ENCODE peak calls at places on chromosomes 5 and 9, in five cellular contexts. One of them, this sample, is unnamed.

GRCh38 chr5:139847091-139847490 is 51.5 kb downstream of the PSD2 start:
- DNase-seq in DMS 273 treated with DMSO at 0.1 percent for 48 hours: no peak
- DNase-seq in glutamatergic neuron: no peak
- DNase-seq in activated T-helper 1 cell treated with anti-CD3 and anti-CD28 coated beads, Interleukin-12 subunit alpha, Interleukin-12 subunit beta, Interleukin-2, Interleukin-4 antibody, amounts not matched to agents 30 ng/mL and 10 ng/mL and 1 ng/mL, durations not matched to agents 14 hours and 24 hours and 36 hours: no peak
- DNase-seq in ovary: peak; percentile 18
- DNase-seq in this sample: no peak

GRCh38 chr5:154473581-154474266 is 4.3 kb downstream of the HAND1 start:
- DNase-seq in DMS 273 treated with DMSO at 0.1 percent for 48 hours: no peak
- DNase-seq in activated T-helper 1 cell treated with anti-CD3 and anti-CD28 coated beads, Interleukin-12 subunit alpha, Interleukin-12 subunit beta, Interleukin-2, Interleukin-4 antibody, amounts not matched to agents 30 ng/mL and 10 ng/mL and 1 ng/mL, durations not matched to agents 14 hours and 24 hours and 36 hours: no peak
- DNase-seq in ovary: no peak
- DNase-seq in glutamatergic neuron: no peak
- DNase-seq in this sample: no peak

GRCh38 chr5:119397518-119398380 is 41.9 kb downstream of the TNFAIP8 start:
- DNase-seq in ovary: no peak
- DNase-seq in DMS 273 treated with DMSO at 0.1 percent for 48 hours: peak; percentile 29
- DNase-seq in glutamatergic neuron: no peak
- DNase-seq in activated T-helper 1 cell treated with anti-CD3 and anti-CD28 coated beads, Interleukin-12 subunit alpha, Interleukin-12 subunit beta, Interleukin-2, Interleukin-4 antibody, amounts not matched to agents 30 ng/mL and 10 ng/mL and 1 ng/mL, durations not matched to agents 14 hours and 24 hours and 36 hours: no peak
- DNase-seq in this sample: no peak

GRCh38 chr5:90585337-90585986 is 26.9 kb downstream of the ADGRV1 start:
- DNase-seq in DMS 273 treated with DMSO at 0.1 percent for 48 hours: no peak
- DNase-seq in glutamatergic neuron: no peak
- DNase-seq in activated T-helper 1 cell treated with anti-CD3 and anti-CD28 coated beads, Interleukin-12 subunit alpha, Interleukin-12 subunit beta, Interleukin-2, Interleukin-4 antibody, amounts not matched to agents 30 ng/mL and 10 ng/mL and 1 ng/mL, durations not matched to agents 14 hours and 24 hours and 36 hours: no peak
- DNase-seq in ovary: no peak
- DNase-seq in this sample: no peak

GRCh38 chr5:68007446-68007845 is 208.1 kb upstream of the PIK3R1 start:
- DNase-seq in DMS 273 treated with DMSO at 0.1 percent for 48 hours: peak; percentile 6
- DNase-seq in glutamatergic neuron: no peak
- DNase-seq in activated T-helper 1 cell treated with anti-CD3 and anti-CD28 coated beads, Interleukin-12 subunit alpha, Interleukin-12 subunit beta, Interleukin-2, Interleukin-4 antibody, amounts not matched to agents 30 ng/mL and 10 ng/mL and 1 ng/mL, durations not matched to agents 14 hours and 24 hours and 36 hours: no peak
- DNase-seq in ovary: peak; percentile 55
- DNase-seq in this sample: no peak

GRCh38 chr9:71681708-71682268 is 86.5 kb downstream of the CEMIP2 start:
- DNase-seq in ovary: no peak
- DNase-seq in glutamatergic neuron: no peak
- DNase-seq in activated T-helper 1 cell treated with anti-CD3 and anti-CD28 coated beads, Interleukin-12 subunit alpha, Interleukin-12 subunit beta, Interleukin-2, Interleukin-4 antibody, amounts not matched to agents 30 ng/mL and 10 ng/mL and 1 ng/mL, durations not matched to agents 14 hours and 24 hours and 36 hours: no peak
- DNase-seq in DMS 273 treated with DMSO at 0.1 percent for 48 hours: no peak
- DNase-seq in this sample: no peak

GRCh38 chr5:78527054-78527884 is 121.3 kb downstream of the LHFPL2 start:
- DNase-seq in activated T-helper 1 cell treated with anti-CD3 and anti-CD28 coated beads, Interleukin-12 subunit alpha, Interleukin-12 subunit beta, Interleukin-2, Interleukin-4 antibody, amounts not matched to agents 30 ng/mL and 10 ng/mL and 1 ng/mL, durations not matched to agents 14 hours and 24 hours and 36 hours: no peak
- DNase-seq in ovary: peak; percentile 80
- DNase-seq in glutamatergic neuron: no peak
- DNase-seq in DMS 273 treated with DMSO at 0.1 percent for 48 hours: no peak
- DNase-seq in this sample: peak; percentile 38

GRCh38 chr5:155049569-155050383 is 36.2 kb downstream of the KIF4B start:
- DNase-seq in activated T-helper 1 cell treated with anti-CD3 and anti-CD28 coated beads, Interleukin-12 subunit alpha, Interleukin-12 subunit beta, Interleukin-2, Interleukin-4 antibody, amounts not matched to agents 30 ng/mL and 10 ng/mL and 1 ng/mL, durations not matched to agents 14 hours and 24 hours and 36 hours: no peak
- DNase-seq in DMS 273 treated with DMSO at 0.1 percent for 48 hours: no peak
- DNase-seq in ovary: no peak
- DNase-seq in glutamatergic neuron: no peak
- DNase-seq in this sample: no peak

GRCh38 chr9:113380869-113381378 is 4.1 kb upstream of the HDHD3 start:
- DNase-seq in activated T-helper 1 cell treated with anti-CD3 and anti-CD28 coated beads, Interleukin-12 subunit alpha, Interleukin-12 subunit beta, Interleukin-2, Interleukin-4 antibody, amounts not matched to agents 30 ng/mL and 10 ng/mL and 1 ng/mL, durations not matched to agents 14 hours and 24 hours and 36 hours: no peak
- DNase-seq in DMS 273 treated with DMSO at 0.1 percent for 48 hours: no peak
- DNase-seq in glutamatergic neuron: no peak
- DNase-seq in ovary: no peak
- DNase-seq in this sample: no peak

GRCh38 chr9:135147473-135147805 is 60.0 kb downstream of the OLFM1 start:
- DNase-seq in activated T-helper 1 cell treated with anti-CD3 and anti-CD28 coated beads, Interleukin-12 subunit alpha, Interleukin-12 subunit beta, Interleukin-2, Interleukin-4 antibody, amounts not matched to agents 30 ng/mL and 10 ng/mL and 1 ng/mL, durations not matched to agents 14 hours and 24 hours and 36 hours: no peak
- DNase-seq in ovary: no peak
- DNase-seq in DMS 273 treated with DMSO at 0.1 percent for 48 hours: peak; percentile 69
- DNase-seq in glutamatergic neuron: no peak
- DNase-seq in this sample: no peak

GRCh38 chr9:97615439-97616072 is 17.6 kb downstream of the TSTD2 start:
- DNase-seq in activated T-helper 1 cell treated with anti-CD3 and anti-CD28 coated beads, Interleukin-12 subunit alpha, Interleukin-12 subunit beta, Interleukin-2, Interleukin-4 antibody, amounts not matched to agents 30 ng/mL and 10 ng/mL and 1 ng/mL, durations not matched to agents 14 hours and 24 hours and 36 hours: peak; percentile 40
- DNase-seq in ovary: peak; percentile 79
- DNase-seq in DMS 273 treated with DMSO at 0.1 percent for 48 hours: no peak
- DNase-seq in glutamatergic neuron: peak; percentile 58
- DNase-seq in this sample: peak; percentile 67

GRCh38 chr5:38466444-38467189 is 89.8 kb downstream of the LIFR start:
- DNase-seq in DMS 273 treated with DMSO at 0.1 percent for 48 hours: peak; percentile 33
- DNase-seq in ovary: peak; percentile 95
- DNase-seq in activated T-helper 1 cell treated with anti-CD3 and anti-CD28 coated beads, Interleukin-12 subunit alpha, Interleukin-12 subunit beta, Interleukin-2, Interleukin-4 antibody, amounts not matched to agents 30 ng/mL and 10 ng/mL and 1 ng/mL, durations not matched to agents 14 hours and 24 hours and 36 hours: no peak
- DNase-seq in glutamatergic neuron: no peak
- DNase-seq in this sample: no peak

GRCh38 chr5:72151646-72152045 is 44.4 kb downstream of the MAP1B start:
- DNase-seq in ovary: no peak
- DNase-seq in glutamatergic neuron: no peak
- DNase-seq in activated T-helper 1 cell treated with anti-CD3 and anti-CD28 coated beads, Interleukin-12 subunit alpha, Interleukin-12 subunit beta, Interleukin-2, Interleukin-4 antibody, amounts not matched to agents 30 ng/mL and 10 ng/mL and 1 ng/mL, durations not matched to agents 14 hours and 24 hours and 36 hours: no peak
- DNase-seq in DMS 273 treated with DMSO at 0.1 percent for 48 hours: no peak
- DNase-seq in this sample: no peak

GRCh38 chr9:109794361-109795012 is 14.5 kb downstream of the PALM2AKAP2 start:
- DNase-seq in glutamatergic neuron: no peak
- DNase-seq in ovary: no peak
- DNase-seq in DMS 273 treated with DMSO at 0.1 percent for 48 hours: no peak
- DNase-seq in activated T-helper 1 cell treated with anti-CD3 and anti-CD28 coated beads, Interleukin-12 subunit alpha, Interleukin-12 subunit beta, Interleukin-2, Interleukin-4 antibody, amounts not matched to agents 30 ng/mL and 10 ng/mL and 1 ng/mL, durations not matched to agents 14 hours and 24 hours and 36 hours: no peak
- DNase-seq in this sample: no peak

GRCh38 chr5:148561712-148562365 is 92.5 kb downstream of the HTR4 start:
- DNase-seq in ovary: no peak
- DNase-seq in DMS 273 treated with DMSO at 0.1 percent for 48 hours: no peak
- DNase-seq in glutamatergic neuron: no peak
- DNase-seq in activated T-helper 1 cell treated with anti-CD3 and anti-CD28 coated beads, Interleukin-12 subunit alpha, Interleukin-12 subunit beta, Interleukin-2, Interleukin-4 antibody, amounts not matched to agents 30 ng/mL and 10 ng/mL and 1 ng/mL, durations not matched to agents 14 hours and 24 hours and 36 hours: no peak
- DNase-seq in this sample: no peak

GRCh38 chr5:145908206-145908945 is 28.0 kb upstream of the SH3RF2 start:
- DNase-seq in DMS 273 treated with DMSO at 0.1 percent for 48 hours: no peak
- DNase-seq in activated T-helper 1 cell treated with anti-CD3 and anti-CD28 coated beads, Interleukin-12 subunit alpha, Interleukin-12 subunit beta, Interleukin-2, Interleukin-4 antibody, amounts not matched to agents 30 ng/mL and 10 ng/mL and 1 ng/mL, durations not matched to agents 14 hours and 24 hours and 36 hours: no peak
- DNase-seq in ovary: no peak
- DNase-seq in glutamatergic neuron: no peak
- DNase-seq in this sample: no peak

GRCh38 chr9:85443190-85443598 is 298.6 kb downstream of the AGTPBP1 start:
- DNase-seq in ovary: no peak
- DNase-seq in activated T-helper 1 cell treated with anti-CD3 and anti-CD28 coated beads, Interleukin-12 subunit alpha, Interleukin-12 subunit beta, Interleukin-2, Interleukin-4 antibody, amounts not matched to agents 30 ng/mL and 10 ng/mL and 1 ng/mL, durations not matched to agents 14 hours and 24 hours and 36 hours: no peak
- DNase-seq in DMS 273 treated with DMSO at 0.1 percent for 48 hours: no peak
- DNase-seq in glutamatergic neuron: no peak
- DNase-seq in this sample: no peak

GRCh38 chr5:111063709-111064322 is 7.7 kb upstream of the TSLP start:
- DNase-seq in DMS 273 treated with DMSO at 0.1 percent for 48 hours: no peak
- DNase-seq in glutamatergic neuron: no peak
- DNase-seq in activated T-helper 1 cell treated with anti-CD3 and anti-CD28 coated beads, Interleukin-12 subunit alpha, Interleukin-12 subunit beta, Interleukin-2, Interleukin-4 antibody, amounts not matched to agents 30 ng/mL and 10 ng/mL and 1 ng/mL, durations not matched to agents 14 hours and 24 hours and 36 hours: no peak
- DNase-seq in ovary: no peak
- DNase-seq in this sample: no peak

GRCh38 chr5:73236541-73237128 is 63.6 kb downstream of the TMEM174 start:
- DNase-seq in glutamatergic neuron: no peak
- DNase-seq in ovary: no peak
- DNase-seq in DMS 273 treated with DMSO at 0.1 percent for 48 hours: peak; percentile 24
- DNase-seq in activated T-helper 1 cell treated with anti-CD3 and anti-CD28 coated beads, Interleukin-12 subunit alpha, Interleukin-12 subunit beta, Interleukin-2, Interleukin-4 antibody, amounts not matched to agents 30 ng/mL and 10 ng/mL and 1 ng/mL, durations not matched to agents 14 hours and 24 hours and 36 hours: no peak
- DNase-seq in this sample: no peak

GRCh38 chr5:61735531-61735930 is 403.5 kb downstream of the ZSWIM6 start:
- DNase-seq in activated T-helper 1 cell treated with anti-CD3 and anti-CD28 coated beads, Interleukin-12 subunit alpha, Interleukin-12 subunit beta, Interleukin-2, Interleukin-4 antibody, amounts not matched to agents 30 ng/mL and 10 ng/mL and 1 ng/mL, durations not matched to agents 14 hours and 24 hours and 36 hours: no peak
- DNase-seq in glutamatergic neuron: no peak
- DNase-seq in ovary: no peak
- DNase-seq in DMS 273 treated with DMSO at 0.1 percent for 48 hours: no peak
- DNase-seq in this sample: no peak

GRCh38 chr9:5625916-5626315 is 3.0 kb upstream of the RIC1 start:
- DNase-seq in activated T-helper 1 cell treated with anti-CD3 and anti-CD28 coated beads, Interleukin-12 subunit alpha, Interleukin-12 subunit beta, Interleukin-2, Interleukin-4 antibody, amounts not matched to agents 30 ng/mL and 10 ng/mL and 1 ng/mL, durations not matched to agents 14 hours and 24 hours and 36 hours: no peak
- DNase-seq in DMS 273 treated with DMSO at 0.1 percent for 48 hours: no peak
- DNase-seq in ovary: no peak
- DNase-seq in glutamatergic neuron: no peak
- DNase-seq in this sample: no peak

GRCh38 chr9:127898433-127899199 is 787 bp downstream of the ST6GALNAC6 start:
- DNase-seq in activated T-helper 1 cell treated with anti-CD3 and anti-CD28 coated beads, Interleukin-12 subunit alpha, Interleukin-12 subunit beta, Interleukin-2, Interleukin-4 antibody, amounts not matched to agents 30 ng/mL and 10 ng/mL and 1 ng/mL, durations not matched to agents 14 hours and 24 hours and 36 hours: no peak
- DNase-seq in DMS 273 treated with DMSO at 0.1 percent for 48 hours: no peak
- DNase-seq in ovary: peak; percentile 81
- DNase-seq in glutamatergic neuron: no peak
- DNase-seq in this sample: no peak